ENCODE peak calls at places on chromosomes 2 and 18, in five cellular contexts. S is T-cell; W is stimulated activated naive B cell treated with anti-CD40 and anti-IgM and Interleukin-4, amounts not matched to agents 10 μg/mL and 1 μg/mL and 100 μg/mL, for 72 hours; N is EL; U is psoas muscle. G is an unnamed sample.

GRCh38 chr2:221361633-221362032 is 210.5 kb downstream of the EPHA4 start:
- DNase-seq in S (no peak), W (no peak), N (no peak), U (no peak), G (no peak)

GRCh38 chr2:48471048-48471474 is 58.9 kb upstream of the STON1 start:
- DNase-seq in S (no peak), W (no peak), N (peak; percentile 68), U (no peak), G (no peak)

GRCh38 chr2:25035537-25036220 is 6.2 kb upstream of the EFR3B start:
- DNase-seq in S (no peak), W (no peak), N (peak; percentile 11), U (no peak), G (no peak)

GRCh38 chr2:173231042-173231441 is 123.6 kb upstream of the CDCA7 start:
- DNase-seq in S (no peak), W (no peak), N (no peak), U (no peak), G (no peak)

GRCh38 chr2:109339519-109339991 is 210.6 kb downstream of the SH3RF3 start:
- DNase-seq in S (no peak), W (no peak), N (peak; percentile 84), U (no peak), G (no peak)

GRCh38 chr2:8133331-8133730 is 548.5 kb upstream of the ID2 start:
- DNase-seq in S (no peak), W (no peak), N (no peak), U (no peak), G (no peak)

GRCh38 chr2:167057461-167057860 is 169.2 kb downstream of the XIRP2 start:
- DNase-seq in S (no peak), W (no peak), N (no peak), U (no peak), G (no peak)

GRCh38 chr2:211846031-211846400 is 692.6 kb downstream of the ERBB4 start:
- DNase-seq in S (no peak), W (no peak), N (no peak), U (no peak), G (no peak)

GRCh38 chr2:95307878-95308277 is 10.7 kb downstream of the KCNIP3 start:
- DNase-seq in S (no peak), W (no peak), N (no peak), U (no peak), G (no peak)

GRCh38 chr18:24704921-24705620 is 244.6 kb downstream of the HRH4 start:
- DNase-seq in S (no peak), W (no peak), N (peak; percentile 45), U (no peak), G (no peak)

GRCh38 chr2:68357608-68358337 is 7.3 kb upstream of the PLEK start:
- DNase-seq in S (no peak), W (no peak), N (peak; percentile 66), U (peak; percentile 45), G (peak; percentile 60)

GRCh38 chr2:144402282-144402681 is 117.6 kb downstream of the ZEB2 start:
- DNase-seq in S (no peak), W (no peak), N (no peak), U (peak; percentile 39), G (no peak)

GRCh38 chr18:74626311-74626874 is 28.7 kb downstream of the ZNF407 start:
- DNase-seq in S (no peak), W (no peak), N (no peak), U (no peak), G (no peak)

GRCh38 chr2:100192825-100193224 is 50.4 kb upstream of the AFF3 start:
- DNase-seq in S (no peak), W (no peak), N (no peak), U (no peak), G (no peak)

GRCh38 chr2:25833566-25833965 is 44.7 kb downstream of the ASXL2 start:
- DNase-seq in S (no peak), W (no peak), N (peak; percentile 28), U (no peak), G (no peak)

GRCh38 chr2:46704593-46704992 is 211.0 kb downstream of the MCFD2 start:
- DNase-seq in S (no peak), W (no peak), N (no peak), U (no peak), G (no peak)

GRCh38 chr18:31245820-31246219 is 72.1 kb upstream of the DSG1 start:
- DNase-seq in S (no peak), W (no peak), N (no peak), U (no peak), G (no peak)

GRCh38 chr2:182379235-182379634 is 47.6 kb downstream of the PDE1A start:
- DNase-seq in S (no peak), W (no peak), N (no peak), U (no peak), G (no peak)

GRCh38 chr2:165582863-165583506 is 113.5 kb downstream of the CSRNP3 start:
- DNase-seq in S (no peak), W (no peak), N (no peak), U (no peak), G (no peak)

GRCh38 chr18:7512326-7512725 is 54.8 kb upstream of the PTPRM start:
- DNase-seq in S (no peak), W (no peak), N (no peak), U (no peak), G (no peak)

GRCh38 chr2:84327645-84328249 is 131.3 kb downstream of the SUCLG1 start:
- DNase-seq in S (no peak), W (no peak), N (no peak), U (no peak), G (no peak)

GRCh38 chr2:3728104-3729054 is 25.0 kb downstream of the DCDC2C start:
- DNase-seq in S (no peak), W (no peak), N (peak; percentile 47), U (no peak), G (peak; percentile 57)

GRCh38 chr2:189222440-189222839 is 42.9 kb upstream of the COL5A2 start:
- DNase-seq in S (no peak), W (no peak), N (peak; percentile 58), U (no peak), G (no peak)

GRCh38 chr2:74735544-74735943 is 81.5 kb downstream of the SEMA4F start:
- DNase-seq in S (no peak), W (no peak), N (no peak), U (no peak), G (no peak)